ENCODE peak calls at places on chromosome 11, in four cellular contexts. H, B, G and W are unnamed samples. For H3K9me2, the result is how much of the 10 kb centered on the place peaks cover.

GRCh38 chr11:6604081-6604626 is 580 bp downstream of the ILK start:
- DNase-seq in H (peak), B (peak), G (peak), W (no peak)

GRCh38 chr11:117421471-117421870 is 93.8 kb downstream of the CEP164 start:
- DNase-seq in H (no peak), B (no peak), G (no peak), W (no peak)

GRCh38 chr11:88544656-88545280 is 207.2 kb upstream of the CTSC start:
- DNase-seq in H (no peak), B (no peak), G (no peak), W (no peak)

GRCh38 chr11:94706211-94706610 is 61.9 kb upstream of the AMOTL1 start:
- DNase-seq in H (no peak), B (no peak), G (peak), W (peak)

GRCh38 chr11:130390071-130390758 is 38.2 kb downstream of the ADAMTS8 start:
- DNase-seq in H (no peak), B (peak), G (peak), W (peak)

GRCh38 chr11:1928038-1928890 is 8.8 kb downstream of the TNNT3 start:
- DNase-seq in H (no peak), B (no peak), G (no peak), W (no peak)

GRCh38 chr11:132137981-132138313 is 767.5 kb downstream of the NTM start:
- DNase-seq in H (no peak), B (no peak), G (peak), W (no peak)

GRCh38 chr11:2827792-2828191 is 57.8 kb downstream of the CDKN1C start:
- DNase-seq in H (no peak), B (no peak), G (no peak), W (no peak)

GRCh38 chr11:60899021-60899936 is 7.1 kb downstream of the PRPF19 start:
- DNase-seq in H (peak), B (peak), G (peak), W (peak)

GRCh38 chr11:79546366-79546765 is 105.5 kb upstream of the TENM4 start:
- DNase-seq in H (no peak), B (no peak), G (no peak), W (no peak)

GRCh38 chr11:65479184-65480145 is 19.4 kb upstream of the MALAT1 start:
- DNase-seq in H (no peak), B (peak), G (no peak), W (no peak)

GRCh38 chr11:58829736-58830135 is 14.8 kb downstream of the GLYATL2 start:
- DNase-seq in H (no peak), B (no peak), G (peak), W (peak)

DNA sequence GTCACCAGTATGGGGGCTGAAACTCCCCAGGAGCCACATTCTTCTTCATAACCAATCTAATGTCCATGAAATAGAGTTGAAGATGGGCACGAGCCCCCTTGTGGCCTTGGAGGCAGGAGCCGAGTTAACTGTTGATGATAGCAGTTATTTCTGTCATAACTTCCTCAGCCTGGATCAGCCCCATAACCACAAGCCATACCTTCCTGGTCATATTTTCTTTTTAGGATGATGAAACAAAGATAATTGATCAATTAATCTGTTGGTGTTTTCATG is 65.0 kb upstream of the TTC12 start:
- DNase-seq in H (no peak), B (peak), G (peak), W (no peak)
- TF ChIP-seq CTCF in H (no peak), B (peak), G (peak), W (peak)

GRCh38 chr11:15519911-15520310 is 405.2 kb downstream of the INSC start:
- DNase-seq in H (no peak), B (no peak), G (no peak), W (no peak)
- H3K9me2 ChIP-seq in H (under half), B (under half), G (under half), W (under half)

GRCh38 chr11:119686483-119686882 is 42.5 kb downstream of the NECTIN1 start:
- DNase-seq in H (no peak), B (no peak), G (no peak), W (no peak)
- H3K4me3 ChIP-seq in H (no peak), B (no peak), G (no peak), W (no peak)

DNA sequence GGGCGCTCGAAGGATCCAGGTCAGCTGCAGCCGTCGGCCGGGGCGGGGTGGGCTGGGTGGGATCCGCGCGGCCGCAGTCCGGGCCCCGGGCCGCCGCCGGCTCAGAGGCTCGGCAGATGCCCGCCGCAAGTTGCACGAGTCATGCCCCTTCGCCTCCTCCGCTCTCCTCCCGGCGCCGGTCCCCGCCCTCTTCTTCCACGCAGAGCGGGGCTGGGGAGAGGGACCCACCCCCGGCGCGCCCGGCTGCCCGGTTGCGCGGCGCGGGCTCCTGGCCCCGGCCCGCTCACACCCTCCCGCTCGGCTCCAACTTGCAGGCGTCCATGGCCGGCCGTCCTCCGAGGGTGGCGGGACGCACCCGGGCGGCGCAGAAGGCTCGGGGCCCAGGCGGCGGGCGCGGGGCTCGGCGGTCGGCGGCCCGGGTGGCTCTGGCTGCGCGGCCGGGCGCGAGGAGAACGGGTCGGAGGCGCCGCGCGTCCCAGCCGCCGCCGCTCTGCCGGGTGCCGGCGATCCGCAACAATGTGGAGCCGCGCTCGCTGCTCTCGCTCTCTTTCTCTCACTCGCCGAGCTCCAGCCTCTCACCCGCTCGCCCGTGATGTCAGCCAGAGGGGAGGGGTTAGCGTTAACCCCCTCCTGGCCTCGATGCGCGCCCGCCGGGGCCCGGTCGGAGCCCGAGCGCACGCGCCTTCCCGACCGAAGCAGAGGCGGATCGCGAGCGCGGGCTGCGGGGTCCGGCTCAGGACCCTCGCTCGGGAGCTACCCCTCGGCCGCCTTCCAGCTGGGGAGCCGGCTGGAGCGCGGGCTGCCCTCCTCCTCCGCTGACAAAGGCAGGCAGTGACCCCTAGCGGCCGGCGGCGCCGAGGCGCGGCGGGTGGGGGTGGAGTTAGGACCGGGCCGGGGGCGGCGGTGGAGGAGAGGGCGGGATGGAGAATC is at the start of gene NECTIN1:
- DNase-seq in H (peak), B (peak), G (peak), W (peak)
- TF ChIP-seq CTCF in H (peak), B (peak), G (peak), W (peak)

GRCh38 chr11:31449040-31449439 is 60.4 kb downstream of the IMMP1L start:
- DNase-seq in H (no peak), B (no peak), G (no peak), W (no peak)
- H3K9me2 ChIP-seq in H (under half), B (under half), G (under half), W (under half)

GRCh38 chr11:34198523-34198922 is 93.1 kb downstream of the NAT10 start:
- DNase-seq in H (peak), B (no peak), G (no peak), W (no peak)

GRCh38 chr11:34199525-34199924 is 94.1 kb downstream of the NAT10 start:
- DNase-seq in H (no peak), B (no peak), G (no peak), W (no peak)

GRCh38 chr11:34201130-34201529 is 95.7 kb downstream of the NAT10 start:
- DNase-seq in H (no peak), B (no peak), G (no peak), W (no peak)

GRCh38 chr11:34194576-34195335 is 89.3 kb downstream of the NAT10 start:
- DNase-seq in H (no peak), B (peak), G (no peak), W (peak)

DNA sequence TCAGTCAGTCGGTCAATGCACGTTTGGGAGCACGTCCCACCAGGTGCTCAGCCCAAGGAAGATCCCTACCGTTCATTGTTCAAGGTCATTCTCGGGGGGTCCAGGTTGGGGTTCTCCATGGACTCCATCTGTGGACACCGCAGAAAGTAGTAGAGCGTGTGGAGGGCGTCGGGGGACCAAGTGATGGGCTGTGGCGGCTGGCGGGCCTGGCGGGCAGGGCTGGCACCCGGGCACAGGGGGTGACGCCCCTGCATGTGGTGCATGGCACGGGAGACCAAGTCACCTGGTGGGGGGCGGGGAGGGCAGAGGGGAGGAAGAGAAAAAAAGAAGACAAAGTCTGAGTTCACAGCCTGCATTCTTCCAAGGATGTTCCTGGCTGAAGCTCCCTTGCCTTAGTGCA is 91.8 kb downstream of the NAT10 start:
- DNase-seq in H (no peak), B (no peak), G (no peak), W (no peak)
- H3K4me3 ChIP-seq in H (no peak), B (no peak), G (no peak), W (no peak)